ENCODE peak calls at places on chromosomes 3 and 15, in seven cellular contexts. S is HepG2, Y is HCT116, V is right lobe of liver, P is lower lobe of right lung, D is cardiac muscle cell, Z is GM12864. L is an unnamed sample.

GRCh38 chr3:41688595-41689380 is 273.1 kb downstream of the ULK4 start:
- DNase-seq in S (peak; percentile 31), Y (no peak), V (no peak), P (no peak), D (no peak), Z (no peak), L (no peak)

GRCh38 chr3:70580021-70580420 is 267.6 kb upstream of the MDFIC2 start:
- DNase-seq in S (no peak), Y (no peak), V (no peak), P (no peak), D (no peak), Z (no peak), L (no peak)

GRCh38 chr15:27864719-27865118 is 234.4 kb downstream of the OCA2 start:
- DNase-seq in S (no peak), Y (no peak), V (no peak), P (no peak), D (no peak), Z (no peak), L (no peak)

GRCh38 chr3:77171026-77171425 is 131.1 kb downstream of the ROBO2 start:
- DNase-seq in S (no peak), Y (no peak), V (no peak), P (no peak), D (no peak), Z (no peak), L (no peak)

GRCh38 chr15:52783929-52784798 is 6.0 kb downstream of the ONECUT1 start:
- DNase-seq in S (no peak), Y (no peak), V (peak; percentile 73), P (no peak), D (peak; percentile 71), Z (no peak), L (no peak)

GRCh38 chr15:74010929-74011540 is 16.5 kb downstream of the PML start:
- DNase-seq in S (peak; percentile 16), Y (no peak), V (no peak), P (no peak), D (no peak), Z (no peak), L (peak; percentile 83)

GRCh38 chr3:45665101-45665572 is 24.1 kb upstream of the SACM1L start:
- DNase-seq in S (peak; percentile 71), Y (peak; percentile 68), V (peak; percentile 59), P (no peak), D (peak; percentile 74), Z (no peak), L (no peak)

GRCh38 chr3:129461022-129461421 is 21.0 kb downstream of the IFT122 start:
- DNase-seq in S (no peak), Y (no peak), V (no peak), P (no peak), D (no peak), Z (no peak), L (peak; percentile 74)

GRCh38 chr15:29596266-29596665 is 226.0 kb downstream of the TJP1 start:
- DNase-seq in S (no peak), Y (peak; percentile 4), V (no peak), P (no peak), D (no peak), Z (no peak), L (peak; percentile 22)

GRCh38 chr15:80549191-80549590 is 145.0 kb downstream of the ARNT2 start:
- DNase-seq in S (no peak), Y (no peak), V (no peak), P (no peak), D (no peak), Z (no peak), L (no peak)

GRCh38 chr3:73070675-73071575 is 9.5 kb downstream of the EBLN2 start:
- DNase-seq in S (peak; percentile 7), Y (no peak), V (no peak), P (no peak), D (no peak), Z (no peak), L (no peak)

GRCh38 chr15:74978503-74978902 is 16.9 kb upstream of the SCAMP5 start:
- DNase-seq in S (no peak), Y (no peak), V (no peak), P (no peak), D (no peak), Z (no peak), L (peak; percentile 66)

GRCh38 chr3:139127101-139127500 is 82.4 kb upstream of the PRR23C start:
- DNase-seq in S (no peak), Y (no peak), V (no peak), P (no peak), D (no peak), Z (no peak), L (peak; percentile 89)

GRCh38 chr15:66515901-66516322 is 10.8 kb downstream of the ZWILCH start:
- DNase-seq in S (no peak), Y (no peak), V (no peak), P (no peak), D (no peak), Z (no peak), L (no peak)
- H3K4me3 ChIP-seq in S (no peak overlapping the region), Y (no peak overlapping the region), V (no peak overlapping the region), P (no peak overlapping the region), D (no peak overlapping the region), Z (no peak overlapping the region), L (no peak overlapping the region)

GRCh38 chr3:20040476-20041196 is 390 bp downstream of the KAT2B start:
- DNase-seq in S (peak; percentile 27), Y (peak; percentile 34), V (peak; percentile 89), P (peak; percentile 87), D (peak; percentile 83), Z (no peak), L (peak; percentile 65)

GRCh38 chr3:20039082-20039764 is 1.0 kb upstream of the KAT2B start:
- DNase-seq in S (no peak), Y (no peak), V (no peak), P (no peak), D (peak; percentile 19), Z (no peak), L (no peak)

GRCh38 chr3:20041197-20041780 is 1.0 kb downstream of the KAT2B start:
- DNase-seq in S (peak; percentile 61), Y (no peak), V (peak; percentile 96), P (peak; percentile 92), D (peak; percentile 91), Z (no peak), L (peak; percentile 84)

GRCh38 chr3:20038679-20039078 is 1.6 kb upstream of the KAT2B start:
- DNase-seq in S (no peak), Y (no peak), V (no peak), P (no peak), D (no peak), Z (no peak), L (no peak)

GRCh38 chr3:20039765-20040475 is at the start of gene KAT2B:
- DNase-seq in S (peak; percentile 47), Y (no peak), V (peak; percentile 91), P (peak; percentile 88), D (peak; percentile 91), Z (no peak), L (peak; percentile 86)
- TF ChIP-seq CTCF in S (peak; percentile 77), Y (peak; percentile 50), V (peak; percentile 57), P (peak; percentile 61), D (peak; percentile 58), Z (peak; percentile 69), L (peak; percentile 53)

GRCh38 chr3:24355806-24356205 is 138.8 kb downstream of the THRB start:
- DNase-seq in S (no peak), Y (no peak), V (no peak), P (no peak), D (no peak), Z (no peak), L (no peak)
- H3K4me3 ChIP-seq in S (no peak overlapping the region), Y (no peak overlapping the region), V (no peak overlapping the region), P (no peak overlapping the region), D (no peak overlapping the region), Z (no peak overlapping the region), L (no peak overlapping the region)

GRCh38 chr15:59205839-59206622 is 612 bp upstream of the LDHAL6B start:
- DNase-seq in S (no peak), Y (no peak), V (no peak), P (no peak), D (no peak), Z (no peak), L (no peak)
- TF ChIP-seq CTCF in S (no peak), Y (no peak), V (no peak), P (no peak), D (no peak), Z (no peak), L (no peak)

GRCh38 chr3:69012836-69013255 is 638 bp downstream of the EOGT start:
- DNase-seq in S (peak; percentile 22), Y (no peak), V (peak; percentile 67), P (peak; percentile 78), D (peak; percentile 72), Z (peak; percentile 5), L (peak; percentile 46)

GRCh38 chr3:69013256-69014021 is at the start of gene EOGT:
- DNase-seq in S (peak; percentile 75), Y (peak; percentile 61), V (peak; percentile 93), P (peak; percentile 94), D (peak; percentile 90), Z (peak; percentile 40), L (peak; percentile 96)

GRCh38 chr3:69009559-69010410 is 3.7 kb downstream of the EOGT start:
- DNase-seq in S (no peak), Y (no peak), V (no peak), P (no peak), D (no peak), Z (no peak), L (peak; percentile 76)

GRCh38 chr3:69012111-69012835 is 1.2 kb downstream of the EOGT start:
- DNase-seq in S (no peak), Y (no peak), V (no peak), P (peak; percentile 62), D (no peak), Z (no peak), L (peak; percentile 65)

DNA sequence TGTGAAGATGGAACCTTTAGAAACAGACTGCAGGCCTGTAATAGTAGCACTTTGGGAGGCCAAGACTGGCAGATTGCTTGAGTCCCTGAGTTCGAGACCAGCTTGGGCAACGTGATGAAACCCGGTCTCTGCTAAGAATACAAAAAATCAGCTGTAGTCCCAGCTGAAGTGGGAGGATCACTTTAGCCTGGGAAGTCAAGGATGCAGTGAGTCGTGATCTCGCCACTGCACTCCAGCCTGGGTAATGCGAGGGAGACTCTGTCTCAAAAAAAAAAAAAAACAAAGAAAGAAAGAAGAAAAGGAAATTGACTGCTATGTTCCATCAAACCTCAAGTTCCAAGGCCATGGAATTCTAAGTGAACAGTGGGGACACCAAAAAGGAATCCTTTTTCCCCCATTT is 2.2 kb downstream of the EOGT start:
- DNase-seq in S (no peak), Y (no peak), V (no peak), P (no peak), D (no peak), Z (no peak), L (no peak)
- H3K4me3 ChIP-seq in S (no peak overlapping the region), Y (no peak overlapping the region), V (no peak overlapping the region), P (peak overlapping the region; percentile 79), D (no peak overlapping the region), Z (no peak overlapping the region), L (no peak overlapping the region)